ENCODE peak calls at places on chromosome 18, in ten cellular contexts. One of them, this sample, is unnamed.

GRCh38 chr18:58174285-58174684 is 130.3 kb downstream of the NEDD4L start:
- DNase-seq in NCI-H69: no peak
- DNase-seq in stimulated activated CD4-positive, alpha-beta T cell treated with anti-CD3 and anti-CD28 coated beads, TNF-alpha, amount 100 ng/mL, for 48 hours: no peak
- DNase-seq in NCI-H2029: no peak
- DNase-seq in AG09309: no peak
- DNase-seq in right cardiac atrium: no peak
- DNase-seq in kidney glomerular epithelial cell: no peak
- DNase-seq in NCI-H510A treated with DMSO at 0.1 percent for 48 hours: no peak
- DNase-seq in Peyer's patch: no peak
- DNase-seq in ELF-1: peak
- DNase-seq in this sample: no peak

GRCh38 chr18:39604836-39605235 is 2039.2 kb upstream of the CELF4 start:
- DNase-seq in NCI-H69: no peak
- DNase-seq in stimulated activated CD4-positive, alpha-beta T cell treated with anti-CD3 and anti-CD28 coated beads, TNF-alpha, amount 100 ng/mL, for 48 hours: no peak
- DNase-seq in NCI-H2029: no peak
- DNase-seq in AG09309: no peak
- DNase-seq in right cardiac atrium: no peak
- DNase-seq in kidney glomerular epithelial cell: no peak
- DNase-seq in NCI-H510A treated with DMSO at 0.1 percent for 48 hours: no peak
- DNase-seq in Peyer's patch: no peak
- DNase-seq in ELF-1: no peak
- DNase-seq in this sample: no peak

GRCh38 chr18:23324056-23324811 is 128.9 kb upstream of the RIOK3 start:
- DNase-seq in NCI-H69: no peak
- DNase-seq in stimulated activated CD4-positive, alpha-beta T cell treated with anti-CD3 and anti-CD28 coated beads, TNF-alpha, amount 100 ng/mL, for 48 hours: no peak
- DNase-seq in NCI-H2029: no peak
- DNase-seq in AG09309: no peak
- DNase-seq in right cardiac atrium: no peak
- DNase-seq in kidney glomerular epithelial cell: no peak
- DNase-seq in NCI-H510A treated with DMSO at 0.1 percent for 48 hours: peak
- DNase-seq in Peyer's patch: no peak
- DNase-seq in ELF-1: no peak
- DNase-seq in this sample: no peak

GRCh38 chr18:57466307-57466706 is 31.1 kb downstream of the ONECUT2 start:
- DNase-seq in NCI-H69: peak
- DNase-seq in stimulated activated CD4-positive, alpha-beta T cell treated with anti-CD3 and anti-CD28 coated beads, TNF-alpha, amount 100 ng/mL, for 48 hours: no peak
- DNase-seq in NCI-H2029: peak
- DNase-seq in AG09309: no peak
- DNase-seq in right cardiac atrium: no peak
- DNase-seq in kidney glomerular epithelial cell: no peak
- DNase-seq in NCI-H510A treated with DMSO at 0.1 percent for 48 hours: peak
- DNase-seq in Peyer's patch: no peak
- DNase-seq in ELF-1: no peak
- DNase-seq in this sample: no peak

GRCh38 chr18:67669993-67670671 is 153.6 kb upstream of the DSEL start:
- DNase-seq in NCI-H69: no peak
- DNase-seq in stimulated activated CD4-positive, alpha-beta T cell treated with anti-CD3 and anti-CD28 coated beads, TNF-alpha, amount 100 ng/mL, for 48 hours: no peak
- DNase-seq in NCI-H2029: no peak
- DNase-seq in AG09309: peak
- DNase-seq in right cardiac atrium: no peak
- DNase-seq in kidney glomerular epithelial cell: no peak
- DNase-seq in NCI-H510A treated with DMSO at 0.1 percent for 48 hours: no peak
- DNase-seq in Peyer's patch: no peak
- DNase-seq in ELF-1: no peak
- DNase-seq in this sample: no peak

GRCh38 chr18:63148449-63149199 is 170.9 kb downstream of the BCL2 start:
- DNase-seq in NCI-H69: no peak
- DNase-seq in stimulated activated CD4-positive, alpha-beta T cell treated with anti-CD3 and anti-CD28 coated beads, TNF-alpha, amount 100 ng/mL, for 48 hours: no peak
- DNase-seq in NCI-H2029: peak
- DNase-seq in AG09309: peak
- DNase-seq in right cardiac atrium: peak
- DNase-seq in kidney glomerular epithelial cell: peak
- DNase-seq in NCI-H510A treated with DMSO at 0.1 percent for 48 hours: peak
- DNase-seq in Peyer's patch: no peak
- DNase-seq in ELF-1: no peak
- DNase-seq in this sample: no peak

GRCh38 chr18:41576643-41577042 is 378.4 kb upstream of the PIK3C3 start:
- DNase-seq in NCI-H69: peak
- DNase-seq in stimulated activated CD4-positive, alpha-beta T cell treated with anti-CD3 and anti-CD28 coated beads, TNF-alpha, amount 100 ng/mL, for 48 hours: no peak
- DNase-seq in NCI-H2029: no peak
- DNase-seq in AG09309: no peak
- DNase-seq in right cardiac atrium: no peak
- DNase-seq in kidney glomerular epithelial cell: no peak
- DNase-seq in NCI-H510A treated with DMSO at 0.1 percent for 48 hours: no peak
- DNase-seq in Peyer's patch: no peak
- DNase-seq in ELF-1: no peak
- DNase-seq in this sample: no peak

GRCh38 chr18:79487198-79488165 is 91.8 kb downstream of the NFATC1 start:
- DNase-seq in NCI-H69: no peak
- DNase-seq in stimulated activated CD4-positive, alpha-beta T cell treated with anti-CD3 and anti-CD28 coated beads, TNF-alpha, amount 100 ng/mL, for 48 hours: no peak
- DNase-seq in NCI-H2029: no peak
- DNase-seq in AG09309: no peak
- DNase-seq in right cardiac atrium: peak
- DNase-seq in kidney glomerular epithelial cell: no peak
- DNase-seq in NCI-H510A treated with DMSO at 0.1 percent for 48 hours: no peak
- DNase-seq in Peyer's patch: no peak
- DNase-seq in ELF-1: no peak
- DNase-seq in this sample: no peak

GRCh38 chr18:2827076-2827475 is 19.7 kb upstream of the EMILIN2 start:
- DNase-seq in NCI-H69: no peak
- DNase-seq in stimulated activated CD4-positive, alpha-beta T cell treated with anti-CD3 and anti-CD28 coated beads, TNF-alpha, amount 100 ng/mL, for 48 hours: no peak
- DNase-seq in NCI-H2029: no peak
- DNase-seq in AG09309: no peak
- DNase-seq in right cardiac atrium: no peak
- DNase-seq in kidney glomerular epithelial cell: no peak
- DNase-seq in NCI-H510A treated with DMSO at 0.1 percent for 48 hours: no peak
- DNase-seq in Peyer's patch: no peak
- DNase-seq in ELF-1: no peak
- DNase-seq in this sample: no peak

GRCh38 chr18:40690062-40690461 is 1265.0 kb upstream of the PIK3C3 start:
- DNase-seq in NCI-H69: no peak
- DNase-seq in stimulated activated CD4-positive, alpha-beta T cell treated with anti-CD3 and anti-CD28 coated beads, TNF-alpha, amount 100 ng/mL, for 48 hours: no peak
- DNase-seq in NCI-H2029: no peak
- DNase-seq in AG09309: no peak
- DNase-seq in right cardiac atrium: no peak
- DNase-seq in kidney glomerular epithelial cell: no peak
- DNase-seq in NCI-H510A treated with DMSO at 0.1 percent for 48 hours: no peak
- DNase-seq in Peyer's patch: no peak
- DNase-seq in ELF-1: no peak
- DNase-seq in this sample: no peak

GRCh38 chr18:43893001-43893637 is 615.8 kb upstream of the SYT4 start:
- DNase-seq in NCI-H69: peak
- DNase-seq in stimulated activated CD4-positive, alpha-beta T cell treated with anti-CD3 and anti-CD28 coated beads, TNF-alpha, amount 100 ng/mL, for 48 hours: no peak
- DNase-seq in NCI-H2029: no peak
- DNase-seq in AG09309: peak
- DNase-seq in right cardiac atrium: no peak
- DNase-seq in kidney glomerular epithelial cell: peak
- DNase-seq in NCI-H510A treated with DMSO at 0.1 percent for 48 hours: no peak
- DNase-seq in Peyer's patch: no peak
- DNase-seq in ELF-1: no peak
- DNase-seq in this sample: no peak

GRCh38 chr18:70322385-70322784 is 33.5 kb downstream of the SOCS6 start:
- DNase-seq in NCI-H69: no peak
- DNase-seq in stimulated activated CD4-positive, alpha-beta T cell treated with anti-CD3 and anti-CD28 coated beads, TNF-alpha, amount 100 ng/mL, for 48 hours: no peak
- DNase-seq in NCI-H2029: no peak
- DNase-seq in AG09309: no peak
- DNase-seq in right cardiac atrium: no peak
- DNase-seq in kidney glomerular epithelial cell: no peak
- DNase-seq in NCI-H510A treated with DMSO at 0.1 percent for 48 hours: no peak
- DNase-seq in Peyer's patch: no peak
- DNase-seq in ELF-1: no peak
- DNase-seq in this sample: no peak

GRCh38 chr18:9802774-9803697 is 82.7 kb upstream of the TXNDC2 start:
- DNase-seq in NCI-H69: peak
- DNase-seq in stimulated activated CD4-positive, alpha-beta T cell treated with anti-CD3 and anti-CD28 coated beads, TNF-alpha, amount 100 ng/mL, for 48 hours: no peak
- DNase-seq in NCI-H2029: no peak
- DNase-seq in AG09309: no peak
- DNase-seq in right cardiac atrium: no peak
- DNase-seq in kidney glomerular epithelial cell: no peak
- DNase-seq in NCI-H510A treated with DMSO at 0.1 percent for 48 hours: no peak
- DNase-seq in Peyer's patch: no peak
- DNase-seq in ELF-1: no peak
- DNase-seq in this sample: no peak

GRCh38 chr18:57446322-57446721 is 11.1 kb downstream of the ONECUT2 start:
- DNase-seq in NCI-H69: peak
- DNase-seq in stimulated activated CD4-positive, alpha-beta T cell treated with anti-CD3 and anti-CD28 coated beads, TNF-alpha, amount 100 ng/mL, for 48 hours: no peak
- DNase-seq in NCI-H2029: no peak
- DNase-seq in AG09309: no peak
- DNase-seq in right cardiac atrium: no peak
- DNase-seq in kidney glomerular epithelial cell: no peak
- DNase-seq in NCI-H510A treated with DMSO at 0.1 percent for 48 hours: peak
- DNase-seq in Peyer's patch: no peak
- DNase-seq in ELF-1: peak
- DNase-seq in this sample: no peak

GRCh38 chr18:635171-635570 is 22.3 kb upstream of the TYMS start:
- DNase-seq in NCI-H69: peak
- DNase-seq in stimulated activated CD4-positive, alpha-beta T cell treated with anti-CD3 and anti-CD28 coated beads, TNF-alpha, amount 100 ng/mL, for 48 hours: no peak
- DNase-seq in NCI-H2029: no peak
- DNase-seq in AG09309: no peak
- DNase-seq in right cardiac atrium: no peak
- DNase-seq in kidney glomerular epithelial cell: no peak
- DNase-seq in NCI-H510A treated with DMSO at 0.1 percent for 48 hours: no peak
- DNase-seq in Peyer's patch: no peak
- DNase-seq in ELF-1: no peak
- DNase-seq in this sample: no peak

GRCh38 chr18:79458131-79458838 is 62.6 kb downstream of the NFATC1 start:
- DNase-seq in NCI-H69: no peak
- DNase-seq in stimulated activated CD4-positive, alpha-beta T cell treated with anti-CD3 and anti-CD28 coated beads, TNF-alpha, amount 100 ng/mL, for 48 hours: no peak
- DNase-seq in NCI-H2029: no peak
- DNase-seq in AG09309: peak
- DNase-seq in right cardiac atrium: peak
- DNase-seq in kidney glomerular epithelial cell: peak
- DNase-seq in NCI-H510A treated with DMSO at 0.1 percent for 48 hours: no peak
- DNase-seq in Peyer's patch: no peak
- DNase-seq in ELF-1: peak
- DNase-seq in this sample: no peak

GRCh38 chr18:5824370-5824984 is 70.8 kb downstream of the TMEM200C start:
- DNase-seq in NCI-H69: no peak
- DNase-seq in stimulated activated CD4-positive, alpha-beta T cell treated with anti-CD3 and anti-CD28 coated beads, TNF-alpha, amount 100 ng/mL, for 48 hours: no peak
- DNase-seq in NCI-H2029: no peak
- DNase-seq in AG09309: no peak
- DNase-seq in right cardiac atrium: no peak
- DNase-seq in kidney glomerular epithelial cell: no peak
- DNase-seq in NCI-H510A treated with DMSO at 0.1 percent for 48 hours: peak
- DNase-seq in Peyer's patch: no peak
- DNase-seq in ELF-1: peak
- DNase-seq in this sample: no peak

GRCh38 chr18:49546719-49547273 is 15.1 kb upstream of the LIPG start:
- DNase-seq in NCI-H69: no peak
- DNase-seq in stimulated activated CD4-positive, alpha-beta T cell treated with anti-CD3 and anti-CD28 coated beads, TNF-alpha, amount 100 ng/mL, for 48 hours: no peak
- DNase-seq in NCI-H2029: no peak
- DNase-seq in AG09309: no peak
- DNase-seq in right cardiac atrium: no peak
- DNase-seq in kidney glomerular epithelial cell: no peak
- DNase-seq in NCI-H510A treated with DMSO at 0.1 percent for 48 hours: no peak
- DNase-seq in Peyer's patch: no peak
- DNase-seq in ELF-1: peak
- DNase-seq in this sample: no peak

GRCh38 chr18:27750014-27750413 is 426.9 kb downstream of the CDH2 start:
- DNase-seq in NCI-H69: peak
- DNase-seq in stimulated activated CD4-positive, alpha-beta T cell treated with anti-CD3 and anti-CD28 coated beads, TNF-alpha, amount 100 ng/mL, for 48 hours: no peak
- DNase-seq in NCI-H2029: peak
- DNase-seq in AG09309: peak
- DNase-seq in right cardiac atrium: peak
- DNase-seq in kidney glomerular epithelial cell: peak
- DNase-seq in NCI-H510A treated with DMSO at 0.1 percent for 48 hours: peak
- DNase-seq in Peyer's patch: no peak
- DNase-seq in ELF-1: peak
- DNase-seq in this sample: no peak

GRCh38 chr18:37434161-37434860 is 131.3 kb downstream of the CELF4 start:
- DNase-seq in NCI-H69: no peak
- DNase-seq in stimulated activated CD4-positive, alpha-beta T cell treated with anti-CD3 and anti-CD28 coated beads, TNF-alpha, amount 100 ng/mL, for 48 hours: no peak
- DNase-seq in NCI-H2029: no peak
- DNase-seq in AG09309: no peak
- DNase-seq in right cardiac atrium: no peak
- DNase-seq in kidney glomerular epithelial cell: no peak
- DNase-seq in NCI-H510A treated with DMSO at 0.1 percent for 48 hours: no peak
- DNase-seq in Peyer's patch: no peak
- DNase-seq in ELF-1: no peak
- DNase-seq in this sample: no peak

GRCh38 chr18:69980509-69980908 is 32.8 kb upstream of the CD226 start:
- DNase-seq in NCI-H69: peak
- DNase-seq in stimulated activated CD4-positive, alpha-beta T cell treated with anti-CD3 and anti-CD28 coated beads, TNF-alpha, amount 100 ng/mL, for 48 hours: no peak
- DNase-seq in NCI-H2029: no peak
- DNase-seq in AG09309: no peak
- DNase-seq in right cardiac atrium: no peak
- DNase-seq in kidney glomerular epithelial cell: no peak
- DNase-seq in NCI-H510A treated with DMSO at 0.1 percent for 48 hours: no peak
- DNase-seq in Peyer's patch: no peak
- DNase-seq in ELF-1: no peak
- DNase-seq in this sample: no peak

GRCh38 chr18:62526098-62527025 is 3.5 kb downstream of the ZCCHC2 start:
- DNase-seq in NCI-H69: peak
- DNase-seq in stimulated activated CD4-positive, alpha-beta T cell treated with anti-CD3 and anti-CD28 coated beads, TNF-alpha, amount 100 ng/mL, for 48 hours: peak
- DNase-seq in NCI-H2029: peak
- DNase-seq in AG09309: peak
- DNase-seq in right cardiac atrium: peak
- DNase-seq in kidney glomerular epithelial cell: peak
- DNase-seq in NCI-H510A treated with DMSO at 0.1 percent for 48 hours: peak
- DNase-seq in Peyer's patch: peak
- DNase-seq in ELF-1: peak
- DNase-seq in this sample: peak

GRCh38 chr18:79502785-79503184 is 107.1 kb downstream of the NFATC1 start:
- DNase-seq in NCI-H69: no peak
- DNase-seq in stimulated activated CD4-positive, alpha-beta T cell treated with anti-CD3 and anti-CD28 coated beads, TNF-alpha, amount 100 ng/mL, for 48 hours: no peak
- DNase-seq in NCI-H2029: no peak
- DNase-seq in AG09309: no peak
- DNase-seq in right cardiac atrium: no peak
- DNase-seq in kidney glomerular epithelial cell: no peak
- DNase-seq in NCI-H510A treated with DMSO at 0.1 percent for 48 hours: no peak
- DNase-seq in Peyer's patch: no peak
- DNase-seq in ELF-1: no peak
- DNase-seq in this sample: no peak

GRCh38 chr18:39037925-39038324 is 1472.3 kb upstream of the CELF4 start:
- DNase-seq in NCI-H69: peak
- DNase-seq in stimulated activated CD4-positive, alpha-beta T cell treated with anti-CD3 and anti-CD28 coated beads, TNF-alpha, amount 100 ng/mL, for 48 hours: no peak
- DNase-seq in NCI-H2029: peak
- DNase-seq in AG09309: no peak
- DNase-seq in right cardiac atrium: no peak
- DNase-seq in kidney glomerular epithelial cell: peak
- DNase-seq in NCI-H510A treated with DMSO at 0.1 percent for 48 hours: peak
- DNase-seq in Peyer's patch: no peak
- DNase-seq in ELF-1: no peak
- DNase-seq in this sample: no peak

This sample was measured in GM18507.